ENCODE peak calls at places on chromosome 6, in five cellular contexts. Z is mammary epithelial cell, F is IMR-90, X is HFFc6, L is mesendoderm. M is an unnamed sample.

GRCh38 chr6:2770171-2770570 is 5.0 kb downstream of the WRNIP1 start:
- DNase-seq in X (no peak), F (no peak), L (no peak), Z (no peak), M (no peak)

GRCh38 chr6:110777636-110778035 is 37.6 kb downstream of the CDK19 start:
- DNase-seq in L (no peak), X (no peak), Z (no peak), F (no peak), M (no peak)

GRCh38 chr6:30888472-30889137 is 4.3 kb downstream of the DDR1 start:
- DNase-seq in L (peak), Z (peak), F (peak), X (peak), M (peak)

GRCh38 chr6:30101423-30101938 is 11.4 kb downstream of the TRIM31 start:
- DNase-seq in L (no peak), F (no peak), X (no peak), Z (no peak), M (no peak)

GRCh38 chr6:154123131-154123530 is 84.1 kb downstream of the OPRM1 start:
- DNase-seq in X (no peak), F (no peak), L (no peak), Z (no peak), M (no peak)

GRCh38 chr6:43506667-43507471 is 3.3 kb downstream of the LRRC73 start:
- DNase-seq in Z (peak), L (peak), F (peak), X (peak), M (peak)

GRCh38 chr6:2108700-2109306 is 136.6 kb downstream of the GMDS start:
- DNase-seq in L (no peak), F (no peak), Z (no peak), X (no peak), M (no peak)

GRCh38 chr6:32622545-32623401 is 14.4 kb upstream of the HLA-DQA1 start:
- DNase-seq in X (peak), Z (peak), F (peak), L (peak), M (peak)

GRCh38 chr6:148972481-148972880 is 225.7 kb downstream of the UST start:
- DNase-seq in X (no peak), Z (peak), L (peak), F (no peak), M (no peak)

GRCh38 chr6:169589293-169589692 is 112.5 kb downstream of the WDR27 start:
- DNase-seq in L (no peak), Z (peak), X (no peak), F (no peak), M (no peak)

GRCh38 chr6:11270030-11271027 is 37.9 kb upstream of the NEDD9 start:
- DNase-seq in X (no peak), F (peak), L (peak), Z (no peak), M (no peak)

GRCh38 chr6:168571268-168571667 is 130.3 kb downstream of the SMOC2 start:
- DNase-seq in F (no peak), Z (no peak), L (no peak), X (no peak), M (no peak)

GRCh38 chr6:83867527-83868161 is 8.2 kb downstream of the CYB5R4 start:
- DNase-seq in L (peak), F (peak), X (peak), Z (peak), M (peak)

GRCh38 chr6:55445648-55446204 is 118.5 kb downstream of the GFRAL start:
- DNase-seq in Z (peak), F (peak), L (peak), X (peak), M (peak)

GRCh38 chr6:45923831-45924391 is 91.7 kb downstream of the CLIC5 start:
- DNase-seq in F (peak), L (no peak), X (peak), Z (peak), M (peak)

GRCh38 chr6:10154251-10154650 is 260.6 kb downstream of the TFAP2A start:
- DNase-seq in Z (no peak), X (no peak), F (no peak), L (no peak), M (no peak)

GRCh38 chr6:10510592-10511367 is 10.4 kb upstream of the GCNT2 start:
- DNase-seq in X (peak), F (peak), Z (peak), L (peak), M (peak)

GRCh38 chr6:51152594-51152993 is 333.9 kb downstream of the TFAP2B start:
- DNase-seq in F (no peak), Z (no peak), L (peak), X (no peak), M (no peak)

GRCh38 chr6:4906942-4907300 is 96.9 kb downstream of the RPP40 start:
- DNase-seq in X (no peak), F (peak), L (no peak), Z (no peak), M (no peak)

GRCh38 chr6:3328145-3328544 is 69.4 kb downstream of the PSMG4 start:
- DNase-seq in F (peak), X (no peak), L (no peak), Z (no peak), M (no peak)

M was measured in GM03348.